ENCODE peak calls at places on chromosomes 11 and 22, in nine cellular contexts. Y, C, P, H, S, J, A, G and X are unnamed samples.
A peak's percentile ranks its signal among the peaks of the same experiment; 100 is the strongest.

GRCh38 chr11:96331556-96332168 is 11.3 kb downstream of the MAML2 start:
- DNase-seq in Y (no peak), C (no peak), P (no peak), H (peak; percentile 26), S (no peak), J (no peak), A (no peak), G (no peak), X (no peak)

GRCh38 chr22:19615867-19616581 is 91.8 kb upstream of the CLDN5 start:
- DNase-seq in Y (no peak), C (no peak), P (no peak), H (no peak), S (no peak), J (no peak), A (no peak), G (no peak), X (no peak)

GRCh38 chr11:104529916-104530315 is 366.0 kb upstream of the PDGFD start:
- DNase-seq in Y (no peak), C (no peak), P (no peak), H (peak; percentile 5), S (no peak), J (no peak), A (no peak), G (no peak), X (no peak)

GRCh38 chr11:115304774-115305472 is 199.3 kb downstream of the CADM1 start:
- DNase-seq in Y (no peak), C (no peak), P (no peak), H (no peak), S (no peak), J (no peak), A (no peak), G (no peak), X (no peak)

GRCh38 chr22:39821008-39821407 is 72.6 kb downstream of the ENTHD1 start:
- DNase-seq in Y (no peak), C (no peak), P (no peak), H (no peak), S (no peak), J (no peak), A (no peak), G (no peak), X (no peak)

GRCh38 chr11:131638889-131639288 is 268.5 kb downstream of the NTM start:
- DNase-seq in Y (no peak), C (no peak), P (no peak), H (no peak), S (no peak), J (no peak), A (no peak), G (no peak), X (no peak)

GRCh38 chr11:118673361-118674093 is 5.9 kb downstream of the TREH start:
- DNase-seq in Y (no peak), C (no peak), P (no peak), H (no peak), S (no peak), J (no peak), A (no peak), G (peak; percentile 13), X (no peak)

GRCh38 chr11:6695377-6695776 is 12.2 kb upstream of the MRPL17 start:
- DNase-seq in Y (no peak), C (peak; percentile 59), P (no peak), H (peak; percentile 83), S (no peak), J (no peak), A (no peak), G (no peak), X (no peak)

GRCh38 chr22:39518124-39518786 is 2.1 kb upstream of the ATF4 start:
- DNase-seq in Y (peak; percentile 19), C (no peak), P (no peak), H (no peak), S (no peak), J (no peak), A (no peak), G (no peak), X (no peak)

GRCh38 chr11:83836883-83837654 is 550.9 kb upstream of the CCDC90B start:
- DNase-seq in Y (no peak), C (peak; percentile 9), P (no peak), H (peak; percentile 51), S (peak; percentile 36), J (peak; percentile 61), A (no peak), G (peak; percentile 74), X (no peak)

GRCh38 chr11:105699203-105699602 is 89.3 kb downstream of the GRIA4 start:
- DNase-seq in Y (no peak), C (no peak), P (no peak), H (no peak), S (no peak), J (no peak), A (no peak), G (no peak), X (no peak)

GRCh38 chr22:48449466-48450187 is 1378.0 kb downstream of the BRD1 start:
- DNase-seq in Y (no peak), C (no peak), P (no peak), H (no peak), S (peak; percentile 13), J (peak; percentile 25), A (no peak), G (no peak), X (no peak)

GRCh38 chr22:31139866-31140716 is at the start of gene PLA2G3:
- DNase-seq in Y (peak; percentile 46), C (no peak), P (no peak), H (peak; percentile 62), S (peak; percentile 95), J (no peak), A (no peak), G (peak; percentile 34), X (no peak)

GRCh38 chr11:91768783-91769182 is 455.8 kb upstream of the FAT3 start:
- DNase-seq in Y (no peak), C (no peak), P (no peak), H (no peak), S (no peak), J (no peak), A (no peak), G (no peak), X (no peak)

GRCh38 chr11:133825666-133826065 is 19.6 kb downstream of the SPATA19 start:
- DNase-seq in Y (no peak), C (no peak), P (no peak), H (no peak), S (no peak), J (no peak), A (no peak), G (no peak), X (no peak)

GRCh38 chr11:58513747-58514367 is 6.0 kb upstream of the OR5B21 start:
- DNase-seq in Y (peak; percentile 46), C (no peak), P (no peak), H (peak; percentile 74), S (no peak), J (no peak), A (no peak), G (peak; percentile 73), X (no peak)

GRCh38 chr11:122115520-122116343 is at the start of gene BLID:
- DNase-seq in Y (peak; percentile 63), C (no peak), P (no peak), H (peak; percentile 44), S (peak; percentile 72), J (no peak), A (no peak), G (peak; percentile 57), X (no peak)

GRCh38 chr11:116929393-116930090 is 92.1 kb upstream of the APOA1 start:
- DNase-seq in Y (no peak), C (no peak), P (no peak), H (peak; percentile 12), S (no peak), J (no peak), A (no peak), G (no peak), X (no peak)

GRCh38 chr11:116928845-116929244 is 91.4 kb upstream of the APOA1 start:
- DNase-seq in Y (no peak), C (no peak), P (no peak), H (no peak), S (no peak), J (no peak), A (no peak), G (no peak), X (no peak)

GRCh38 chr11:116927163-116927772 is 89.8 kb upstream of the APOA1 start:
- DNase-seq in Y (no peak), C (no peak), P (no peak), H (no peak), S (no peak), J (no peak), A (no peak), G (no peak), X (no peak)

GRCh38 chr11:116930177-116930576 is 92.8 kb upstream of the APOA1 start:
- DNase-seq in Y (no peak), C (peak; percentile 21), P (no peak), H (peak; percentile 61), S (no peak), J (no peak), A (no peak), G (peak; percentile 10), X (no peak)

GRCh38 chr11:116928102-116928777 is 90.8 kb upstream of the APOA1 start:
- DNase-seq in Y (no peak), C (no peak), P (no peak), H (no peak), S (no peak), J (no peak), A (no peak), G (no peak), X (no peak)
- H3K36me3 ChIP-seq in Y (peaks cover 22% of the 10 kb centered on the region), C (no peaks in the 10 kb centered on the region), P (no peaks in the 10 kb centered on the region), H (no peaks in the 10 kb centered on the region), S (peaks cover 5% of the 10 kb centered on the region), J (peaks cover 14% of the 10 kb centered on the region), A (peaks cover 21% of the 10 kb centered on the region), G (no peaks in the 10 kb centered on the region), X (no peaks in the 10 kb centered on the region)

GRCh38 chr22:47386812-47387510 is 624.5 kb downstream of the TBC1D22A start:
- DNase-seq in Y (no peak), C (no peak), P (no peak), H (no peak), S (no peak), J (no peak), A (no peak), G (no peak), X (no peak)
- H3K9me3 ChIP-seq in Y (no peaks in the 10 kb centered on the region), C (no peaks in the 10 kb centered on the region), P (no peaks in the 10 kb centered on the region), H (no peaks in the 10 kb centered on the region), S (no peaks in the 10 kb centered on the region), J (no peaks in the 10 kb centered on the region), A (no peaks in the 10 kb centered on the region), G (no peaks in the 10 kb centered on the region), X (no peaks in the 10 kb centered on the region)

GRCh38 chr22:43303166-43303565 is 40.0 kb downstream of the SCUBE1 start:
- DNase-seq in Y (peak; percentile 43), C (no peak), P (no peak), H (no peak), S (no peak), J (no peak), A (no peak), G (no peak), X (no peak)
- TF ChIP-seq CTCF in Y (no peak), C (no peak), P (no peak), H (no peak), S (no peak), J (no peak), A (no peak), G (no peak), X (no peak)

DNA sequence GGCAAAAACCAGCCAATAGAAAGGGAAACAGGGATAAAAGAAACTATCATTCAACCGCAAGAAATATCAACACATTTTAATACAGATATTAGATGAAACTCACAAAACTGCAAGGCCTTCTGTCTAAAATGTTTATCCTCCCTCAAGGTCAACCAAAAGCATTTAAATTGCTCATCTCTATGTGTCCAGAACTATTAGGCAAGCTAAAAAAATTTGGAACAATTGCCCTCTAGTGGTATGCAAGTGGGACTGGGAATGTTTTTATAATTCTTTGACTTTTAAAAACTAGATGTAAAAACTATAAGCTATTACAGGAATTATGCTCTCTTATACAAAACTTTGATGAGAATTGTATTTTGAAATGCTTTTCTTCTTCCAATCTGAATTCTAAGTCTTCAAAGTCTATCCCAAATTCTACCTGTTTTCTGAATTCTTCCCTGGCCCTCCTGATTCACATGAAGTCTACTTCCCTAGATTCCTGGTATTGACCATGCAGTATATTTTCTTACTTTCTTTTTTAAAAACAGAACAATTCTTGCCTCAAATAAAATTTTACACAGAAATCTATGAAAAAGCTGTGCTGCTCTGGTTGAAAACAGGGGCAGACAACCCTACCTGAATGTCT is 4.9 kb downstream of the CWC15 start:
- DNase-seq in Y (no peak), C (no peak), P (no peak), H (peak; percentile 66), S (no peak), J (no peak), A (no peak), G (peak; percentile 17), X (no peak)
- H3K36me3 ChIP-seq in Y (peaks cover 88% of the 10 kb centered on the region), C (peaks cover 78% of the 10 kb centered on the region), P (peaks cover 59% of the 10 kb centered on the region), H (peaks cover 11% of the 10 kb centered on the region), S (peaks cover 67% of the 10 kb centered on the region), J (peaks cover 85% of the 10 kb centered on the region), A (peaks cover 77% of the 10 kb centered on the region), G (no peaks in the 10 kb centered on the region), X (peaks cover 22% of the 10 kb centered on the region)